ENCODE peak calls at places on chromosomes 11 and 22, in five cellular contexts. W is effector memory CD8-positive, alpha-beta T cell; H is germinal center; Y is midbrain; D is cardiac fibroblast. O is an unnamed sample.

GRCh38 chr11:114176321-114176720 is 116.8 kb downstream of the ZBTB16 start:
- DNase-seq in Y (no peak), D (no peak), W (no peak), H (no peak), O (no peak)

GRCh38 chr11:119210035-119210434 is 3.9 kb downstream of the CBL start:
- DNase-seq in W (no peak), H (no peak), D (peak; percentile 17), Y (no peak), O (no peak)

GRCh38 chr11:98674390-98674789 is 346.4 kb upstream of the CNTN5 start:
- DNase-seq in H (no peak), D (no peak), W (no peak), Y (no peak), O (no peak)

GRCh38 chr22:17471901-17472566 is 91.3 kb upstream of the SLC25A18 start:
- DNase-seq in H (no peak), D (peak; percentile 71), W (no peak), Y (no peak), O (no peak)

GRCh38 chr22:23069502-23070357 is 589 bp upstream of the GNAZ start:
- DNase-seq in W (peak; percentile 89), D (peak; percentile 84), Y (peak; percentile 93), H (peak; percentile 95), O (peak; percentile 88)

GRCh38 chr22:44920183-44920582 is 89.6 kb downstream of the PHF21B start:
- DNase-seq in Y (no peak), W (no peak), D (no peak), H (no peak), O (no peak)

GRCh38 chr11:5600374-5600851 is 4.0 kb downstream of the TRIM6 start:
- DNase-seq in W (peak; percentile 44), Y (peak; percentile 31), D (peak; percentile 93), H (peak; percentile 47), O (peak; percentile 82)

GRCh38 chr11:23205156-23205871 is 345.0 kb upstream of the CCDC179 start:
- DNase-seq in W (no peak), Y (no peak), D (peak; percentile 28), H (no peak), O (peak; percentile 29)

GRCh38 chr11:129280027-129280811 is 88.1 kb upstream of the ARHGAP32 start:
- DNase-seq in H (no peak), Y (no peak), D (peak; percentile 42), W (no peak), O (no peak)

O was measured in lung microvascular endothelial cell.